ENCODE peak calls at places on chromosome 11, in seven cellular contexts. One of them, this sample, is unnamed.

GRCh38 chr11:114109206-114110090 is 49.9 kb downstream of the ZBTB16 start:
- DNase-seq in body of pancreas: no peak
- DNase-seq in T follicular helper cell: no peak
- DNase-seq in neuronal stem cell: no peak
- DNase-seq in fibroblast of mammary gland: peak; percentile 34
- DNase-seq in nucleus accumbens: no peak
- DNase-seq in naive thymus-derived CD8-positive, alpha-beta T cell: no peak
- DNase-seq in this sample: no peak

GRCh38 chr11:72491001-72491400 is 56.7 kb upstream of the CLPB start:
- DNase-seq in body of pancreas: no peak
- DNase-seq in T follicular helper cell: no peak
- DNase-seq in neuronal stem cell: no peak
- DNase-seq in fibroblast of mammary gland: peak; percentile 51
- DNase-seq in nucleus accumbens: no peak
- DNase-seq in naive thymus-derived CD8-positive, alpha-beta T cell: no peak
- DNase-seq in this sample: no peak

GRCh38 chr11:119236490-119236889 is 30.4 kb downstream of the CBL start:
- DNase-seq in body of pancreas: no peak
- DNase-seq in T follicular helper cell: no peak
- DNase-seq in neuronal stem cell: no peak
- DNase-seq in fibroblast of mammary gland: peak; percentile 42
- DNase-seq in nucleus accumbens: no peak
- DNase-seq in naive thymus-derived CD8-positive, alpha-beta T cell: no peak
- DNase-seq in this sample: no peak

GRCh38 chr11:77609234-77609633 is 19.5 kb downstream of the AQP11 start:
- DNase-seq in body of pancreas: no peak
- DNase-seq in T follicular helper cell: no peak
- DNase-seq in neuronal stem cell: no peak
- DNase-seq in fibroblast of mammary gland: no peak
- DNase-seq in nucleus accumbens: no peak
- DNase-seq in naive thymus-derived CD8-positive, alpha-beta T cell: no peak
- DNase-seq in this sample: no peak

GRCh38 chr11:23112987-23113886 is 253.0 kb upstream of the CCDC179 start:
- DNase-seq in body of pancreas: peak; percentile 86
- DNase-seq in T follicular helper cell: no peak
- DNase-seq in neuronal stem cell: peak; percentile 39
- DNase-seq in fibroblast of mammary gland: peak; percentile 48
- DNase-seq in nucleus accumbens: no peak
- DNase-seq in naive thymus-derived CD8-positive, alpha-beta T cell: no peak
- DNase-seq in this sample: no peak

GRCh38 chr11:111413849-111414248 is 34.8 kb upstream of the POU2AF1 start:
- DNase-seq in body of pancreas: no peak
- DNase-seq in T follicular helper cell: no peak
- DNase-seq in neuronal stem cell: no peak
- DNase-seq in fibroblast of mammary gland: no peak
- DNase-seq in nucleus accumbens: no peak
- DNase-seq in naive thymus-derived CD8-positive, alpha-beta T cell: no peak
- DNase-seq in this sample: no peak

GRCh38 chr11:10379433-10379832 is 74.6 kb downstream of the ADM start:
- DNase-seq in body of pancreas: no peak
- DNase-seq in T follicular helper cell: no peak
- DNase-seq in neuronal stem cell: no peak
- DNase-seq in fibroblast of mammary gland: peak; percentile 76
- DNase-seq in nucleus accumbens: no peak
- DNase-seq in naive thymus-derived CD8-positive, alpha-beta T cell: no peak
- DNase-seq in this sample: no peak

GRCh38 chr11:76044750-76045320 is 161.5 kb downstream of the WNT11 start:
- DNase-seq in body of pancreas: peak; percentile 26
- DNase-seq in T follicular helper cell: no peak
- DNase-seq in neuronal stem cell: no peak
- DNase-seq in fibroblast of mammary gland: no peak
- DNase-seq in nucleus accumbens: no peak
- DNase-seq in naive thymus-derived CD8-positive, alpha-beta T cell: no peak
- DNase-seq in this sample: no peak

GRCh38 chr11:19380375-19380774 is 139.6 kb upstream of the E2F8 start:
- DNase-seq in body of pancreas: peak; percentile 31
- DNase-seq in T follicular helper cell: no peak
- DNase-seq in neuronal stem cell: no peak
- DNase-seq in fibroblast of mammary gland: peak; percentile 99
- DNase-seq in nucleus accumbens: no peak
- DNase-seq in naive thymus-derived CD8-positive, alpha-beta T cell: no peak
- DNase-seq in this sample: no peak

GRCh38 chr11:63760487-63761079 is 8.0 kb downstream of the ZFTA start:
- DNase-seq in body of pancreas: no peak
- DNase-seq in T follicular helper cell: no peak
- DNase-seq in neuronal stem cell: no peak
- DNase-seq in fibroblast of mammary gland: no peak
- DNase-seq in nucleus accumbens: no peak
- DNase-seq in naive thymus-derived CD8-positive, alpha-beta T cell: no peak
- DNase-seq in this sample: no peak

GRCh38 chr11:116694815-116695590 is 77.8 kb downstream of the BUD13 start:
- DNase-seq in body of pancreas: no peak
- DNase-seq in T follicular helper cell: no peak
- DNase-seq in neuronal stem cell: no peak
- DNase-seq in fibroblast of mammary gland: no peak
- DNase-seq in nucleus accumbens: no peak
- DNase-seq in naive thymus-derived CD8-positive, alpha-beta T cell: no peak
- DNase-seq in this sample: no peak

GRCh38 chr11:92225563-92226308 is 1.1 kb downstream of the FAT3 start:
- DNase-seq in body of pancreas: no peak
- DNase-seq in T follicular helper cell: no peak
- DNase-seq in neuronal stem cell: peak; percentile 60
- DNase-seq in fibroblast of mammary gland: no peak
- DNase-seq in nucleus accumbens: no peak
- DNase-seq in naive thymus-derived CD8-positive, alpha-beta T cell: no peak
- DNase-seq in this sample: no peak